ENCODE peak calls at places on chromosomes 11 and 22, in four cellular contexts. T is naive thymus-derived CD8-positive, alpha-beta T cell; L is ovary; M is foreskin melanocyte. R is an unnamed sample.
A peak's percentile ranks its signal among the peaks of the same experiment; 100 is the strongest.

GRCh38 chr22:17896552-17896951 is 122.3 kb upstream of the BID start:
- DNase-seq in L (no peak), T (no peak), M (no peak), R (peak; percentile 88)

GRCh38 chr11:70496591-70497535 is 98.5 kb downstream of the CTTN start:
- DNase-seq in M (no peak), L (no peak), T (no peak), R (no peak)

GRCh38 chr11:119847836-119848235 is 118.8 kb upstream of the NECTIN1 start:
- DNase-seq in L (no peak), M (no peak), T (no peak), R (no peak)

GRCh38 chr22:31496007-31496734 is at the start of gene SFI1:
- DNase-seq in L (peak; percentile 92), T (peak; percentile 96), M (peak; percentile 89), R (peak; percentile 95)

GRCh38 chr11:89736566-89736965 is 26.5 kb downstream of the TRIM77 start:
- DNase-seq in L (no peak), M (peak; percentile 63), T (no peak), R (no peak)

GRCh38 chr22:20093437-20093836 is 13.4 kb downstream of the DGCR8 start:
- DNase-seq in M (no peak), L (no peak), T (no peak), R (no peak)

GRCh38 chr11:113373306-113373705 is 14.3 kb upstream of the ANKK1 start:
- DNase-seq in T (no peak), L (no peak), M (no peak), R (no peak)

GRCh38 chr11:15893080-15893492 is 463.3 kb downstream of the SOX6 start:
- DNase-seq in L (no peak), T (no peak), M (peak; percentile 74), R (no peak)

GRCh38 chr11:126149759-126150236 is 61.7 kb downstream of the RPUSD4 start:
- DNase-seq in M (no peak), L (no peak), T (no peak), R (peak; percentile 46)

GRCh38 chr11:11817957-11818356 is 23.8 kb upstream of the USP47 start:
- DNase-seq in M (no peak), T (no peak), L (no peak), R (no peak)

GRCh38 chr11:99148352-99148751 is 127.6 kb downstream of the CNTN5 start:
- DNase-seq in M (no peak), L (no peak), T (no peak), R (no peak)

GRCh38 chr11:96694338-96694737 is 304.5 kb downstream of the JRKL start:
- DNase-seq in L (no peak), T (no peak), M (no peak), R (no peak)

GRCh38 chr11:85953491-85954143 is 98.4 kb downstream of the CCDC83 start:
- DNase-seq in L (no peak), T (no peak), M (peak; percentile 64), R (no peak)

GRCh38 chr11:111925953-111926352 is 7.2 kb downstream of the C11orf52 start:
- DNase-seq in T (no peak), M (no peak), L (no peak), R (peak; percentile 53)

GRCh38 chr22:39308614-39309363 is 10.6 kb downstream of the RPL3 start:
- DNase-seq in L (peak; percentile 70), T (no peak), M (peak; percentile 77), R (peak; percentile 74)

GRCh38 chr11:77044356-77044755 is 10.2 kb downstream of the B3GNT6 start:
- DNase-seq in T (no peak), L (no peak), M (no peak), R (no peak)

GRCh38 chr11:12764187-12764914 is 90.1 kb downstream of the TEAD1 start:
- DNase-seq in L (no peak), T (no peak), M (no peak), R (no peak)

GRCh38 chr11:93100211-93100610 is 97.6 kb downstream of the SLC36A4 start:
- DNase-seq in M (no peak), T (no peak), L (no peak), R (no peak)

GRCh38 chr11:22715971-22716370 is 49.6 kb downstream of the GAS2 start:
- DNase-seq in L (no peak), T (no peak), M (no peak), R (no peak)

GRCh38 chr22:42808516-42808915 is 48.6 kb downstream of the ARFGAP3 start:
- DNase-seq in M (no peak), L (no peak), T (no peak), R (no peak)

GRCh38 chr22:41359376-41359775 is 22.4 kb upstream of the TEF start:
- DNase-seq in L (no peak), M (no peak), T (no peak), R (no peak)

GRCh38 chr11:27254744-27255446 is 108.1 kb downstream of the CCDC34 start:
- DNase-seq in M (no peak), L (no peak), T (no peak), R (no peak)

GRCh38 chr11:116328851-116329250 is 443.9 kb downstream of the BUD13 start:
- DNase-seq in M (no peak), T (no peak), L (no peak), R (peak; percentile 13)

GRCh38 chr11:28525636-28526405 is 417.6 kb downstream of the METTL15 start:
- DNase-seq in T (no peak), M (no peak), L (no peak), R (no peak)

GRCh38 chr11:35619754-35620640 is 1.7 kb downstream of the FJX1 start:
- DNase-seq in T (no peak), M (no peak), L (peak; percentile 24), R (peak; percentile 92)

GRCh38 chr11:57213282-57214086 is 23.6 kb downstream of the APLNR start:
- DNase-seq in T (no peak), L (no peak), M (no peak), R (peak; percentile 84)

R was measured in endodermal cell.